ENCODE peak calls at places on chromosomes 13 and 19, in seven cellular contexts. E is upper lobe of left lung; X is lower leg skin; C is thoracic aorta; O is ovary; G is CD8-positive, alpha-beta T cell; U is adrenal gland. K is an unnamed sample.

GRCh38 chr19:33797821-33798633 is 1.4 kb downstream of the KCTD15 start:
- DNase-seq in E (peak; percentile 87), X (no peak), C (no peak), O (peak; percentile 79), G (no peak), U (no peak), K (peak; percentile 48)

GRCh38 chr19:17765069-17765618 is 13.9 kb downstream of the FCHO1 start:
- DNase-seq in E (no peak), X (peak; percentile 47), C (no peak), O (no peak), G (no peak), U (peak; percentile 39), K (no peak)

GRCh38 chr13:90800082-90800746 is 547.3 kb upstream of the MIR17HG start:
- DNase-seq in E (no peak), X (peak; percentile 36), C (no peak), O (peak; percentile 13), G (no peak), U (peak; percentile 27), K (no peak)

GRCh38 chr13:19781526-19781925 is 1.2 kb downstream of the PSPC1 start:
- DNase-seq in E (no peak), X (no peak), C (no peak), O (no peak), G (no peak), U (no peak), K (no peak)

GRCh38 chr13:52815330-52815729 is 33.1 kb downstream of the PCDH8 start:
- DNase-seq in E (peak; percentile 64), X (no peak), C (no peak), O (no peak), G (no peak), U (no peak), K (no peak)

GRCh38 chr19:38034153-38034835 is 127.3 kb downstream of the SIPA1L3 start:
- DNase-seq in E (no peak), X (peak; percentile 34), C (no peak), O (no peak), G (no peak), U (no peak), K (no peak)

GRCh38 chr13:108948269-108948671 is 318.9 kb downstream of the MYO16 start:
- DNase-seq in E (no peak), X (no peak), C (no peak), O (no peak), G (no peak), U (no peak), K (no peak)

GRCh38 chr19:53961523-53962345 is 1.0 kb upstream of the CACNG8 start:
- DNase-seq in E (peak; percentile 70), X (no peak), C (no peak), O (no peak), G (no peak), U (no peak), K (peak; percentile 24)

GRCh38 chr19:55178781-55179569 is 1.1 kb downstream of the SYT5 start:
- DNase-seq in E (peak; percentile 91), X (no peak), C (no peak), O (peak; percentile 57), G (peak; percentile 87), U (peak; percentile 84), K (peak; percentile 80)

GRCh38 chr19:35828694-35829301 is 16.2 kb upstream of the PRODH2 start:
- DNase-seq in E (no peak), X (peak; percentile 27), C (no peak), O (peak; percentile 70), G (peak; percentile 30), U (peak; percentile 78), K (peak; percentile 55)

GRCh38 chr13:52195052-52195837 is 35.8 kb upstream of the NEK3 start:
- DNase-seq in E (peak; percentile 91), X (peak; percentile 59), C (peak; percentile 53), O (peak; percentile 72), G (peak; percentile 48), U (peak; percentile 84), K (peak; percentile 80)

GRCh38 chr19:56567274-56568120 is at the start of gene ZNF470:
- DNase-seq in E (peak; percentile 97), X (peak; percentile 93), C (peak; percentile 85), O (peak; percentile 92), G (peak; percentile 85), U (peak; percentile 96), K (peak; percentile 91)

GRCh38 chr13:25908390-25908789 is 143.4 kb downstream of the SHISA2 start:
- DNase-seq in E (no peak), X (no peak), C (no peak), O (no peak), G (no peak), U (no peak), K (no peak)

GRCh38 chr13:80070024-80070703 is 270.8 kb downstream of the SPRY2 start:
- DNase-seq in E (no peak), X (no peak), C (no peak), O (no peak), G (no peak), U (no peak), K (no peak)

GRCh38 chr19:50492303-50493052 is 15.8 kb upstream of the GARIN5A start:
- DNase-seq in E (no peak), X (no peak), C (no peak), O (no peak), G (no peak), U (no peak), K (no peak)

GRCh38 chr19:8397291-8397690 is 7.1 kb downstream of the RAB11B start:
- DNase-seq in E (peak; percentile 50), X (no peak), C (no peak), O (no peak), G (no peak), U (no peak), K (no peak)

GRCh38 chr19:35292986-35293732 is 1.2 kb downstream of the MAG start:
- DNase-seq in E (no peak), X (no peak), C (no peak), O (no peak), G (no peak), U (no peak), K (no peak)

GRCh38 chr19:13804830-13805683 is 9.8 kb downstream of the ZSWIM4 start:
- DNase-seq in E (peak; percentile 77), X (no peak), C (no peak), O (no peak), G (no peak), U (no peak), K (no peak)
- TF ChIP-seq CTCF in E (peak; percentile 17), X (no peak), C (peak; percentile 23), O (no peak), G (no peak), U (peak; percentile 35), K (peak; percentile 21)

DNA sequence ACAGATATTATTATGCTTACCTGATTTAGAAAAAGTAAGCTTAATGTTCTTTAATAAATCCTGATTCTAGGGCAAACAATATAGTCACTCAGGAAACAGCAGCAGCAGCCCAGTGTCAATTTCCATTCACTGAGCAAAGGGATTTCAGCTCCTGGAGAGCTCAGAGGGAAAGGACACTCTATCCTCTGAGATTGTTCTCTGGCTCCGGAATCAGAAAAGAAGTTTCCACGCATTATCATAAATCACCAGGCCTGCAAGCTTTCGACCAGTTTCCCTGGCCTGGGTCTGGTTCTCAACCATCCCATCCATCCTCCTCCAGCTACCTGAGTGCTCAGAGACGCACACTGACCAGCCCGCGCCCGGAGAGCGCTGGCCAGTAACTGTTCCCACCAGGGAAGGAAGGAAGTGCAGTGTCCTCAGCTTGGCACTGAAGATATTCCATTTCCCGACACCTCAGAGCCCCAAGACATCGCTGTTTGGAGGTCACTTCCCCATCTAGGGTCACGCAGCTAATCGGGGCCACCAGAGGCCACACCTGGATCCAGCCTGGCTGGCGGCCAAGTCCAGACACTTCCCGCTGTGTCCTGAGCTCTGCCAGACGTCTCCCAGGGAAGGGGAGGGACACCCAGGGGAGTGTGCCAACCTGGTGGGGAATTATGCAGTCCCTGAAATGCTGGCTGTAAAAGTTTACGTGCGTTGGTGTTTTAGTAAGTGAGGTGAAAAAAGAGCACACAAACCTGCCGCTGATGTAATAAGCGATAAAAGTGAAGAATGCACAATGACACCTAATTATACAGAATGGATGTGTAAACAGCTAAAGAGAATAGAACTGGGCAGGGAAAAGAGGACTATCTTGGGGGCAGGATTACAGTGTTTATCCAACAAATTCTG is 29.1 kb downstream of the EPS15L1 start:
- DNase-seq in E (no peak), X (no peak), C (no peak), O (no peak), G (no peak), U (peak; percentile 40), K (no peak)
- H3K4me3 ChIP-seq in E (no peak overlapping the region), X (no peak overlapping the region), C (no peak overlapping the region), O (no peak overlapping the region), G (no peak overlapping the region), U (no peak overlapping the region), K (no peak overlapping the region)

DNA sequence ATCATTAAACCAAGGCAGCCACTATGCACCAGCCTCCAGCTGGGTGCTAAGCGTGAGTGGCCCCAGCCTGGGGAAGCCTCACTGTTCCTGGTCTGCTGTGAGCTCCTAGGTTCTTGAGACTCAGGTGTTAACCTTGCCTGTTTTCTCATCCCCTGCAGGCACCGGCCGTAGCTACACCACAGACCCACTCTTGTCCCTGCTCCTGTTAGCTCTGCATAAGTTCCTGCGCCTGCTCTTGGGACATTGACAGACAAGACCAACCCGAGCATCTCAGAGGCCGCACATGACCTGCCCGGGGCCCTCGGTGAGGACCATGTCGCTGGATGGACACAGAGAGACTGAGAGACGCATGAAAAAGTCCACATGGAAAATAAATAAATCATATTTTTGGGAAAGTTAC is 37.9 kb downstream of the VSTM2B start:
- DNase-seq in E (no peak), X (no peak), C (no peak), O (no peak), G (no peak), U (no peak), K (no peak)
- TF ChIP-seq CTCF in E (no peak), X (no peak), C (no peak), O (no peak), G (no peak), U (no peak), K (no peak)

DNA sequence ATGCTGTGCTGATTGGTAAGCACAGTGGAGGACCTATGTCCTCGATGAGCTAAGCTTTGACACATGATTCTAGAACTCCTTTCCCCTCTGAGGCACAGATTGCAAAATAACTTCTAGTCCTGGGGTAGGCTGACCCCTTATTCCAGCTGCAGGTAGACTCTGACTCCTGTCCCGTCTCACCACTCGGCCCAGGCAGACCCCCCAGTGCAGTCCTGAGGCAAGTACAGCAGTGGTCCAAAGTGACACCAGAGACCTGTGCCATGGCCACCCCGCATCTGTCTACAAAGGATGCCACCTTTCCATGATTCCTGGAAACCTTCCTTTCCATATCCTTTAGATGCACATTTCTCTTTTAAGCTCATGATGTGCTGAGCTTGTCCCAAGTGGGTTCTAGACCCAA is 482.5 kb downstream of the ZNF536 start:
- DNase-seq in E (no peak), X (no peak), C (no peak), O (no peak), G (no peak), U (no peak), K (no peak)
- H3K4me3 ChIP-seq in E (no peak overlapping the region), X (no peak overlapping the region), C (no peak overlapping the region), O (no peak overlapping the region), G (no peak overlapping the region), U (no peak overlapping the region), K (no peak overlapping the region)

GRCh38 chr13:44917589-44918322 is 71.5 kb downstream of the NUFIP1 start:
- DNase-seq in E (peak; percentile 94), X (peak; percentile 95), C (peak; percentile 70), O (peak; percentile 99), G (peak; percentile 98), U (peak; percentile 93), K (peak; percentile 98)
- TF ChIP-seq CTCF in E (peak; percentile 58), X (no peak), C (peak; percentile 70), O (peak; percentile 93), G (peak; percentile 39), U (peak; percentile 83), K (peak; percentile 50)

K was measured in fibroblast of lung.